ENCODE peak calls at places on chromosomes 12 and 14, in eight cellular contexts. I is heart right ventricle, T is uterus, G is cardiac muscle cell, H is astrocyte, X is left lung, C is suprapubic skin, Q is Peyer's patch. Z is an unnamed sample.

GRCh38 chr12:49973361-49973830 is 649 bp downstream of the AQP6 start:
- DNase-seq in T (no peak), H (no peak), I (no peak), G (no peak), C (no peak), X (no peak), Q (no peak), Z (no peak)

GRCh38 chr14:104284636-104285482 is 146.5 kb downstream of the KIF26A start:
- DNase-seq in Q (no peak), I (no peak), H (no peak), T (no peak), C (peak), G (no peak), X (peak), Z (no peak)

GRCh38 chr12:43306066-43306465 is 245.9 kb downstream of the ADAMTS20 start:
- DNase-seq in H (peak), C (no peak), I (no peak), Q (no peak), G (peak), X (no peak), T (peak), Z (no peak)

GRCh38 chr14:31405599-31406251 is 14.6 kb downstream of the HEATR5A start:
- DNase-seq in C (no peak), T (no peak), X (no peak), Q (no peak), I (no peak), H (no peak), G (no peak), Z (no peak)

GRCh38 chr14:64082837-64083236 is 211.3 kb downstream of the ESR2 start:
- DNase-seq in C (no peak), X (no peak), H (no peak), T (peak), Q (no peak), I (no peak), G (peak), Z (no peak)

GRCh38 chr12:109958374-109958773 is 37.8 kb downstream of the GIT2 start:
- DNase-seq in Q (no peak), H (no peak), T (no peak), G (no peak), X (no peak), I (no peak), C (no peak), Z (no peak)

GRCh38 chr12:12786716-12787601 is 1.5 kb downstream of the APOLD1 start:
- DNase-seq in X (peak), T (peak), H (peak), G (peak), I (peak), Q (peak), C (peak), Z (peak)

GRCh38 chr12:105352049-105352448 is 21.6 kb downstream of the C12orf75 start:
- DNase-seq in H (no peak), G (no peak), T (no peak), X (no peak), I (no peak), Q (no peak), C (no peak), Z (no peak)

GRCh38 chr14:88995437-88996198 is 171.2 kb downstream of the TTC8 start:
- DNase-seq in Q (no peak), C (no peak), T (no peak), H (peak), G (peak), I (no peak), X (no peak), Z (no peak)

GRCh38 chr14:55440385-55440784 is at the start of gene TBPL2:
- DNase-seq in I (no peak), T (no peak), X (no peak), H (no peak), G (peak), Q (no peak), C (no peak), Z (no peak)

GRCh38 chr14:81516941-81517797 is 16.5 kb downstream of the SEL1L start:
- DNase-seq in Q (no peak), T (peak), I (peak), G (peak), X (no peak), C (no peak), H (peak), Z (no peak)

DNA sequence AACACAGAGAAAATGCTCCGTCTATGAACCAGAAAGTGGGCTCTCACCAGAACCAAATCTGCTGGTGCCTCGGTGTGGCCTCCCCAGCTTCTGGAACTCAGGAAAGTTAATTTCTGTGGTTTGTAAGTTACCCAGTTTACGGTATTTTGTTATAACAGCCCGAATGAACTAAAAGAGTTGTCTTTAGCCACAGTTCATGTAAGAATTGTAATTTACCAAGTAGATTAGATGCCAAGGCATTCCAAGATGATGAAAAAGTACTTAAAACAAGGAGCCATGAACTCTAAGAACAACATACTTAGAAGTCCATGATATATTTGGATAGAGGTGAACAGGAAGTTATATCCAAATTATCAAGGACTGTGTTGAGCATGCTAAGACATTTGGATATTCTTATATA is 259.9 kb upstream of the GARIN6 start:
- DNase-seq in Q (no peak), H (peak), G (no peak), T (no peak), X (no peak), C (no peak), I (no peak), Z (no peak)
- H3K27ac ChIP-seq in Q (no peak), H (no peak), G (no peak), T (no peak), X (no peak), C (no peak), I (no peak), Z (no peak)

GRCh38 chr12:51374346-51374745 is 16.9 kb downstream of the GALNT6 start:
- DNase-seq in Q (no peak), C (no peak), I (no peak), H (no peak), G (peak), T (no peak), X (no peak), Z (no peak)

GRCh38 chr12:51378749-51379148 is 12.5 kb downstream of the GALNT6 start:
- DNase-seq in H (no peak), T (no peak), Q (no peak), G (no peak), C (no peak), I (no peak), X (no peak), Z (no peak)

GRCh38 chr12:51374856-51375255 is 16.4 kb downstream of the GALNT6 start:
- DNase-seq in Q (no peak), G (no peak), H (no peak), X (no peak), I (no peak), T (no peak), C (no peak), Z (no peak)

GRCh38 chr12:51379571-51379970 is 11.6 kb downstream of the GALNT6 start:
- DNase-seq in X (no peak), H (no peak), Q (no peak), G (no peak), C (no peak), T (no peak), I (no peak), Z (no peak)

DNA sequence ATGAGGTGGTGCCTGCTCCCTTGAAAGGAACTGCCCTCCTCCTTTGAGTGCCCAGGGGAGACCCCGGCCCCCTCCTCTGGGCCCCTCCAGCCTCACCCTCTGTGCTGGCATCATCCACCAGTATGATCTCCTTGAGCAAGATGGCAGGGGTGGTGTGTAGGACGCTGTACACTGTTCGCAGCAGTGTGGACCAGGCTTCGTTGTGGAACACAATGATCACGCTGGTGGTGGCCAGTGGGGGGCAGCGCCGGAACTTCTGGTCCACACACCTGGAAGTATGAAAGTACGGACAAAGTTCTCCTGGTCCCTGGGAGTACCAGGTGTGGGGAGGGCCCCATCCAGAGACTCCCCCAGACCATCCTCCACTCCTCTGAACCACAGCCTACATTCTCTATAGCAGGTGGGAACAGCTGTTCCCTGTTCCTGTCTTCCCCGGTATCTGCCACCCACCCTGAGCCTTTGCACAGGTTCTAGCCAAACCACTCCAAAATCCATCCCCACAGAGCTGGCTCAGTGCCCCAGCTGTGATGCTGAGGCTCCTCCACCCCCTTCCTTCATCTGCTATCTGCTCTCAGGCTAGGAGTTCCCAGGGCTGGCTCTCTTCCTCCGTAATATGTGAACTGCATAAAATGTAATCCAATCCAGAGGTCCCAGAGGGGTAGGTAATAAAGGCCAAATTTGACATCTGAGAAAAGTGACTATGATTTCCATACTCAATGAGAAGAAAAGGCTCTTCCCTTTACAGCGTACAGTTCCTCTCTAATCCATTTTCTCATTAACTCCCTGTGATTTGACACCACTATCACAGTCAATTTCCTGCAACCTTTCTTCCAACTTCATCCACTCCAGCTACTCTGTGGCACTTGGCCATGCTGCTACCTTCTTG is 13.9 kb downstream of the GALNT6 start:
- DNase-seq in X (no peak), T (no peak), G (peak), C (no peak), H (no peak), I (no peak), Q (no peak), Z (no peak)
- TF ChIP-seq CTCF in X (no peak), T (no peak), G (no peak), C (no peak), H (no peak), I (no peak), Q (no peak), Z (no peak)

GRCh38 chr14:34732802-34733201 is 18.4 kb upstream of the CFL2 start:
- DNase-seq in Q (no peak), G (no peak), H (no peak), C (no peak), I (no peak), X (no peak), T (no peak), Z (no peak)
- H3K4me3 ChIP-seq in Q (no peak), G (no peak), H (no peak), C (no peak), I (no peak), X (no peak), T (no peak), Z (no peak)

GRCh38 chr12:218728-219590 is 5.0 kb upstream of the SLC6A12 start:
- DNase-seq in H (no peak), G (peak), T (no peak), X (no peak), I (no peak), C (no peak), Q (no peak), Z (no peak)
- H3K27ac ChIP-seq in H (no peak), G (no peak), T (no peak), X (no peak), I (no peak), C (no peak), Q (no peak), Z (no peak)

GRCh38 chr12:56448860-56449621 is at the start of gene TIMELESS:
- DNase-seq in C (peak), G (peak), I (peak), T (peak), Q (peak), H (peak), X (peak), Z (peak)
- TF ChIP-seq CTCF in C (no peak), G (peak), I (no peak), T (no peak), Q (peak), H (no peak), X (peak), Z (no peak)

DNA sequence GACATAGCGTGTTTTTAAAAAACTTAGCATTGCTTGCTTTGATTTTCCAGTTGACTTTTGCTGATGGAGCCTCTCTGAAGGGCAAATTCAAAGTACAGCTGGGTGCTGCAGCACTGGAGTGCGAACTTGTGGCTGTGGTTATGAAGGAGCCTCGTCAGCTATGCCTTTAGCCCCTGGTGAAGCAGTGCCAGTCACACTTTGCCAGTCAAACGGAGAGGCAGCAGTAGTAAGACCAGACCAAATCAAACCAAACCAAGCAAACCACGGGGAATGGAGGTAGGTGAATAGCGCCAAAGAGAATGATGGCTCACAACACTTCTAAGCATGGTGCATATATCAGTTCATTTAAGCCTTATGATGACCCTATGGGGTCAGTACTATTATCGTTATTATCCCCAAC is 15.1 kb upstream of the SLC38A2 start:
- DNase-seq in C (no peak), Q (peak), H (no peak), X (no peak), I (no peak), T (no peak), G (no peak), Z (no peak)
- H3K4me3 ChIP-seq in C (peak), Q (no peak), H (no peak), X (no peak), I (no peak), T (no peak), G (no peak), Z (no peak)

DNA sequence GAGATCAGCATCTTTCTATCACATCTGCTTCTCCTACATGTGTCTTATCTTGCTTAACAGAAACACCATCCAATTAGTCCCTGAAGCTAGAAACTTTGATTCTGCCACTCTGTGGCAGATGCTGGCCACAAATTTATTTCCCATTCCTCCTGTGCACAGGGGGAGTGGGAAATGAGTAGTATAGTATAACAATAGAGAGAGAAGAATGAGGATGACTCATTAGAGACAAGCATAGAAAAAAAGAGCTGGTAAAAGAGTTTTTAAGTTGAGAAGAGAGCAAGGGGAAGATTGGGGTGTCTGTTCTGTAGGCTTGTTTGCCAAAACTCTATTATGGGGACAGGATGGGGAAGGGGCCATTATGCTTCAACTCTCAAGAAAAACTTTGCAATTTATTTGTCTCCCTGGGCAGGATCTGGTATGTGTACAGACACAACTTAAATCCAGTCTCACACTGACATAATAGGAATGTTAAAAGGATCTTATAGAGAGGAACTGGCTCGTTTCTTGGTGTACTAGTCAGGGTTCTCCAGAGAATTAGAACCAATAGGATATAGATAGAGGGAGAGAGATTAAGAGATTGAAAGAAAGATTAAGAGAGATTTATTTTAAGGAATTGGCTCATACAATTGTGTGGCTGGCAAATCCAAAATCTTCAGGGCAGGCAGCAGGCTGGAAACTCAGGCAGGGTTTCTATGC is 142.6 kb upstream of the CPSF6 start:
- DNase-seq in G (peak), Q (no peak), T (no peak), C (no peak), I (no peak), H (peak), X (no peak), Z (no peak)
- H3K27ac ChIP-seq in G (no peak), Q (no peak), T (no peak), C (no peak), I (no peak), H (no peak), X (no peak), Z (no peak)

GRCh38 chr12:6945613-6946012 is 1.8 kb downstream of the C12orf57 start:
- DNase-seq in X (no peak), H (no peak), G (no peak), I (no peak), C (no peak), Q (no peak), T (no peak), Z (no peak)
- TF ChIP-seq CTCF in X (no peak), H (no peak), G (no peak), I (no peak), C (no peak), Q (no peak), T (no peak), Z (no peak)

GRCh38 chr14:74682169-74682952 is 30.5 kb downstream of the AREL1 start:
- DNase-seq in Q (no peak), X (no peak), I (no peak), T (no peak), G (no peak), C (no peak), H (no peak), Z (no peak)

GRCh38 chr14:74683406-74683805 is 29.5 kb downstream of the AREL1 start:
- DNase-seq in Q (no peak), X (no peak), I (no peak), T (no peak), H (no peak), C (no peak), G (no peak), Z (no peak)

GRCh38 chr14:74684444-74684843 is 28.4 kb downstream of the AREL1 start:
- DNase-seq in Q (peak), I (no peak), G (no peak), X (peak), T (no peak), C (no peak), H (no peak), Z (no peak)

GRCh38 chr14:74686324-74686723 is 26.6 kb downstream of the AREL1 start:
- DNase-seq in X (no peak), H (no peak), G (no peak), Q (no peak), I (no peak), T (no peak), C (no peak), Z (no peak)

GRCh38 chr14:74685054-74685453 is 27.8 kb downstream of the AREL1 start:
- DNase-seq in C (no peak), H (no peak), Q (no peak), G (no peak), X (no peak), T (no peak), I (no peak), Z (no peak)
- H3K4me3 ChIP-seq in C (no peak), H (no peak), Q (no peak), G (no peak), X (no peak), T (no peak), I (no peak), Z (no peak)

DNA sequence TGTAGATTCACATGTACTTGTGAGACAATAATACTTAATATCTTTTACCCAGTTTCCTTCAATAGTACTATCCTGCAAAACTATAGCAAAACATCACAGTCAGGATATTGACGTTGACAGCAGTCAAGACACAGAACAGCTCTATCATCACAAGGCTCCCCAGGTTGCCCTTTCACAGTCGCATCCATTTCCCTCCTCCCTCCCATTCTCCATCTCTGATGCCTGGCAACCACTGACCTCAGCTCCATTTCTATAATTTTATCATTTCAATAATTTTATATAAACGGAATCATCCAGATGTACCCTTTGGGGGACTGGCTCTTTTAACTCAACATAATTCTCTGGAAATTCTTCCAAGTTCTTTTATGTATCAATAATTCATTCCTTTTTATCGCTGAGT is 81.5 kb downstream of the PLXNC1 start:
- DNase-seq in X (no peak), I (no peak), T (no peak), Q (no peak), C (no peak), H (no peak), G (no peak), Z (no peak)
- H3K27ac ChIP-seq in X (no peak), I (no peak), T (no peak), Q (no peak), C (no peak), H (no peak), G (no peak), Z (no peak)